ENCODE peak calls at places on chromosomes 16 and 17, in five cellular contexts. One of them, this sample, is unnamed.

GRCh38 chr17:2137342-2138098 is 82.6 kb downstream of the HIC1 start:
- DNase-seq in smooth muscle cell of the brain vasculature: peak; percentile 36
- DNase-seq in HFF-Myc: no peak
- DNase-seq in neural crest cell: peak; percentile 20
- DNase-seq in GM18507: peak; percentile 42
- DNase-seq in this sample: peak; percentile 51

GRCh38 chr16:87416826-87417471 is 24.8 kb downstream of the MAP1LC3B start:
- DNase-seq in smooth muscle cell of the brain vasculature: no peak
- DNase-seq in HFF-Myc: no peak
- DNase-seq in neural crest cell: no peak
- DNase-seq in GM18507: no peak
- DNase-seq in this sample: no peak

GRCh38 chr17:57524790-57525543 is 220.1 kb downstream of the CCDC182 start:
- DNase-seq in GM18507: no peak
- DNase-seq in HFF-Myc: no peak
- DNase-seq in neural crest cell: no peak
- DNase-seq in smooth muscle cell of the brain vasculature: no peak
- DNase-seq in this sample: no peak

GRCh38 chr16:17866991-17867390 is 396.2 kb upstream of the XYLT1 start:
- DNase-seq in HFF-Myc: no peak
- DNase-seq in GM18507: no peak
- DNase-seq in neural crest cell: no peak
- DNase-seq in smooth muscle cell of the brain vasculature: no peak
- DNase-seq in this sample: no peak

GRCh38 chr17:8444506-8444905 is 8.8 kb downstream of the NDEL1 start:
- DNase-seq in HFF-Myc: no peak
- DNase-seq in neural crest cell: no peak
- DNase-seq in GM18507: no peak
- DNase-seq in smooth muscle cell of the brain vasculature: no peak
- DNase-seq in this sample: no peak

GRCh38 chr17:64420143-64420670 is 28.7 kb upstream of the MILR1 start:
- DNase-seq in HFF-Myc: peak; percentile 65
- DNase-seq in smooth muscle cell of the brain vasculature: peak; percentile 53
- DNase-seq in neural crest cell: peak; percentile 17
- DNase-seq in GM18507: no peak
- DNase-seq in this sample: no peak

GRCh38 chr16:84885024-84885910 is 65.5 kb downstream of the CRISPLD2 start:
- DNase-seq in HFF-Myc: no peak
- DNase-seq in neural crest cell: peak; percentile 51
- DNase-seq in GM18507: no peak
- DNase-seq in smooth muscle cell of the brain vasculature: no peak
- DNase-seq in this sample: no peak

GRCh38 chr17:67165201-67165600 is 79.8 kb downstream of the HELZ start:
- DNase-seq in smooth muscle cell of the brain vasculature: no peak
- DNase-seq in GM18507: no peak
- DNase-seq in neural crest cell: no peak
- DNase-seq in HFF-Myc: no peak
- DNase-seq in this sample: no peak

GRCh38 chr17:21676281-21677111 is 15.8 kb upstream of the KCNJ18 start:
- DNase-seq in neural crest cell: no peak
- DNase-seq in smooth muscle cell of the brain vasculature: no peak
- DNase-seq in HFF-Myc: no peak
- DNase-seq in GM18507: no peak
- DNase-seq in this sample: no peak

GRCh38 chr17:7435676-7436555 is 681 bp downstream of the TMEM102 start:
- DNase-seq in smooth muscle cell of the brain vasculature: no peak
- DNase-seq in HFF-Myc: no peak
- DNase-seq in GM18507: no peak
- DNase-seq in neural crest cell: no peak
- DNase-seq in this sample: no peak

GRCh38 chr17:34709108-34709779 is 129.9 kb downstream of the TMEM132E start:
- DNase-seq in HFF-Myc: no peak
- DNase-seq in GM18507: no peak
- DNase-seq in smooth muscle cell of the brain vasculature: no peak
- DNase-seq in neural crest cell: no peak
- DNase-seq in this sample: no peak

GRCh38 chr16:12728471-12728870 is 75.2 kb downstream of the CPPED1 start:
- DNase-seq in HFF-Myc: no peak
- DNase-seq in smooth muscle cell of the brain vasculature: no peak
- DNase-seq in neural crest cell: no peak
- DNase-seq in GM18507: no peak
- DNase-seq in this sample: no peak

GRCh38 chr16:84739349-84740124 is 39.7 kb downstream of the USP10 start:
- DNase-seq in GM18507: no peak
- DNase-seq in neural crest cell: no peak
- DNase-seq in smooth muscle cell of the brain vasculature: no peak
- DNase-seq in HFF-Myc: no peak
- DNase-seq in this sample: no peak

GRCh38 chr17:55330344-55330933 is 65.7 kb downstream of the HLF start:
- DNase-seq in smooth muscle cell of the brain vasculature: no peak
- DNase-seq in GM18507: no peak
- DNase-seq in HFF-Myc: no peak
- DNase-seq in neural crest cell: no peak
- DNase-seq in this sample: no peak

GRCh38 chr17:74825952-74826713 is 33.6 kb downstream of the GRIN2C start:
- DNase-seq in neural crest cell: no peak
- DNase-seq in smooth muscle cell of the brain vasculature: no peak
- DNase-seq in GM18507: no peak
- DNase-seq in HFF-Myc: no peak
- DNase-seq in this sample: no peak